ENCODE peak calls at places on chromosomes 5 and 9, in four cellular contexts. P is A549, I is Panc1, U is T-cell. Q is an unnamed sample.

GRCh38 chr9:126205260-126205659 is 121.4 kb upstream of the MVB12B start:
- DNase-seq in P (no peak), I (no peak), U (no peak), Q (no peak)

GRCh38 chr5:135333737-135334515 is 65.1 kb downstream of the MACROH2A1 start:
- DNase-seq in P (no peak), I (no peak), U (no peak), Q (no peak)

GRCh38 chr5:453725-454481 is 10.9 kb downstream of the EXOC3 start:
- DNase-seq in P (no peak), I (no peak), U (no peak), Q (no peak)

GRCh38 chr5:54088081-54088480 is 222.3 kb downstream of the ARL15 start:
- DNase-seq in P (no peak), I (no peak), U (no peak), Q (no peak)

GRCh38 chr9:96006961-96007360 is 131.5 kb downstream of the ERCC6L2 start:
- DNase-seq in P (no peak), I (no peak), U (no peak), Q (no peak)

GRCh38 chr5:83145241-83145640 is 67.9 kb downstream of the XRCC4 start:
- DNase-seq in P (no peak), I (no peak), U (no peak), Q (no peak)

GRCh38 chr5:78504726-78505431 is 143.7 kb downstream of the LHFPL2 start:
- DNase-seq in P (peak; percentile 36), I (no peak), U (no peak), Q (peak; percentile 80)

GRCh38 chr5:88885043-88885442 is 2.1 kb upstream of the MEF2C start:
- DNase-seq in P (no peak), I (no peak), U (no peak), Q (no peak)

GRCh38 chr9:11821541-11821940 is 871.6 kb upstream of the TYRP1 start:
- DNase-seq in P (no peak), I (no peak), U (no peak), Q (no peak)

GRCh38 chr5:31225118-31225517 is 31.6 kb downstream of the CDH6 start:
- DNase-seq in P (no peak), I (no peak), U (no peak), Q (no peak)

GRCh38 chr5:57066921-57067914 is 106.6 kb upstream of the GPBP1 start:
- DNase-seq in P (no peak), I (no peak), U (no peak), Q (no peak)

GRCh38 chr9:79695531-79696218 is 123.9 kb downstream of the TLE4 start:
- DNase-seq in P (no peak), I (no peak), U (no peak), Q (no peak)

GRCh38 chr5:6719417-6719816 is 6.2 kb downstream of the TENT4A start:
- DNase-seq in P (no peak), I (no peak), U (no peak), Q (no peak)

GRCh38 chr5:59559323-59559722 is 334.2 kb downstream of the PDE4D start:
- DNase-seq in P (no peak), I (no peak), U (no peak), Q (no peak)

GRCh38 chr9:83959061-83959460 is 21.0 kb downstream of the HNRNPK start:
- DNase-seq in P (no peak), I (no peak), U (no peak), Q (no peak)

GRCh38 chr5:548256-548655 is 24.0 kb upstream of the SLC9A3 start:
- DNase-seq in P (no peak), I (no peak), U (no peak), Q (no peak)